ENCODE peak calls at places on chromosomes 13 and 19, in nine cellular contexts. T is SK-N-DZ; U is mucosa of descending colon; O is anterior cingulate cortex; Z is activated gamma-delta T cell treated with anti-CD3 and anti-CD28 coated beads, Interleukin-2, amount 50 U/mL, for 16 hours; L is left ventricle myocardium superior; F is aorta; H is activated T-helper 1 cell treated with anti-CD3 and anti-CD28 coated beads, Interleukin-12 subunit alpha, Interleukin-12 subunit beta, Interleukin-2, Interleukin-4 antibody, amounts not matched to agents 30 ng/mL and 10 ng/mL and 1 ng/mL, durations not matched to agents 14 hours and 24 hours and 36 hours; D is activated CD8-positive, alpha-beta memory T cell treated with anti-CD3 and anti-CD28 coated beads, Interleukin-2, amount 50 U/mL, for 48 hours. J is an unnamed sample.

GRCh38 chr19:39265321-39265916 is 2.8 kb upstream of the IFNL2 start:
- DNase-seq in D (peak), Z (no peak), F (no peak), T (peak), U (no peak), L (peak), H (no peak), O (no peak), J (peak)

GRCh38 chr19:5903054-5903501 is 512 bp downstream of the NDUFA11 start:
- DNase-seq in T (no peak), L (no peak), H (no peak), O (no peak), U (no peak), F (no peak), D (no peak), Z (no peak), J (no peak)

GRCh38 chr13:59112375-59112774 is 1051.4 kb downstream of the DIAPH3 start:
- DNase-seq in T (peak), D (no peak), F (no peak), L (no peak), H (no peak), O (peak), U (no peak), Z (no peak), J (no peak)

GRCh38 chr13:45781553-45782326 is 69.8 kb downstream of the SIAH3 start:
- DNase-seq in O (no peak), U (peak), T (peak), F (no peak), H (no peak), Z (no peak), L (peak), D (no peak), J (peak)

GRCh38 chr13:44759723-44760360 is 183.7 kb upstream of the TSC22D1 start:
- DNase-seq in F (no peak), Z (no peak), O (no peak), H (no peak), L (peak), D (no peak), U (no peak), T (no peak), J (peak)

GRCh38 chr19:43310221-43310620 is 40.9 kb upstream of the PSG9 start:
- DNase-seq in O (no peak), L (no peak), H (no peak), U (no peak), Z (no peak), D (no peak), T (no peak), F (no peak), J (no peak)

GRCh38 chr13:112510002-112510780 is 77.8 kb downstream of the TUBGCP3 start:
- DNase-seq in O (no peak), U (no peak), T (peak), L (no peak), H (no peak), D (no peak), F (no peak), Z (no peak), J (peak)

GRCh38 chr13:54633461-54633860 is 1604.8 kb downstream of the OLFM4 start:
- DNase-seq in T (no peak), Z (no peak), L (no peak), O (no peak), H (no peak), D (no peak), U (no peak), F (no peak), J (no peak)

J was measured in pancreas.